ENCODE peak calls at places on chromosomes 11 and 22, in four cellular contexts. J, S, U and T are unnamed samples.

GRCh38 chr22:50190182-50190951 is 4.7 kb downstream of the TRABD start:
- DNase-seq in J (peak; percentile 75), S (peak; percentile 77), U (peak; percentile 75), T (peak; percentile 80)

GRCh38 chr22:40051322-40051721 is 56.6 kb downstream of the FAM83F start:
- DNase-seq in J (no peak), S (no peak), U (no peak), T (no peak)

GRCh38 chr11:19673924-19674390 is 38.7 kb upstream of the NAV2 start:
- DNase-seq in J (no peak), S (no peak), U (no peak), T (no peak)

GRCh38 chr11:115637842-115638241 is 133.6 kb upstream of the CADM1 start:
- DNase-seq in J (no peak), S (no peak), U (no peak), T (no peak)

GRCh38 chr22:28799125-28799833 is 1.1 kb downstream of the XBP1 start:
- DNase-seq in J (peak; percentile 74), S (no peak), U (no peak), T (peak; percentile 40)

GRCh38 chr11:118318112-118319030 is 13.8 kb downstream of the CD3E start:
- DNase-seq in J (no peak), S (no peak), U (no peak), T (no peak)

GRCh38 chr11:102186836-102187235 is 76.6 kb downstream of the YAP1 start:
- DNase-seq in J (no peak), S (no peak), U (no peak), T (no peak)

GRCh38 chr11:118434123-118434552 is 2.2 kb upstream of the KMT2A start:
- DNase-seq in J (no peak), S (no peak), U (no peak), T (no peak)

GRCh38 chr11:65546217-65546958 is 11.8 kb downstream of the LTBP3 start:
- DNase-seq in J (no peak), S (peak; percentile 99), U (peak; percentile 99), T (peak; percentile 98)

GRCh38 chr11:79397252-79397651 is 43.6 kb downstream of the TENM4 start:
- DNase-seq in J (peak; percentile 72), S (no peak), U (no peak), T (no peak)

GRCh38 chr11:35740061-35740824 is 77.7 kb downstream of the TRIM44 start:
- DNase-seq in J (no peak), S (no peak), U (no peak), T (no peak)

GRCh38 chr22:27959335-27960090 is 40.5 kb upstream of the PITPNB start:
- DNase-seq in J (no peak), S (no peak), U (no peak), T (no peak)

GRCh38 chr11:115860246-115860645 is 356.0 kb upstream of the CADM1 start:
- DNase-seq in J (no peak), S (no peak), U (no peak), T (no peak)

GRCh38 chr11:65569164-65569972 is 909 bp upstream of the ZNRD2 start:
- DNase-seq in J (no peak), S (no peak), U (no peak), T (no peak)

GRCh38 chr22:27510024-27510423 is 291.5 kb downstream of the MN1 start:
- DNase-seq in J (no peak), S (no peak), U (no peak), T (no peak)

GRCh38 chr11:3138178-3139085 is 26.7 kb downstream of the OSBPL5 start:
- DNase-seq in J (no peak), S (no peak), U (no peak), T (no peak)

GRCh38 chr11:38169286-38169685 is 1571.2 kb upstream of the RAG2 start:
- DNase-seq in J (no peak), S (no peak), U (no peak), T (no peak)

GRCh38 chr11:113556036-113556435 is 80.8 kb upstream of the DRD2 start:
- DNase-seq in J (no peak), S (no peak), U (no peak), T (no peak)

GRCh38 chr11:127023991-127024390 is 23.4 kb upstream of the KIRREL3 start:
- DNase-seq in J (peak; percentile 44), S (no peak), U (no peak), T (no peak)